ENCODE peak calls at places on chromosome 12, in five cellular contexts. One of them, this sample, is unnamed.
A peak's percentile ranks its signal among the peaks of the same experiment; 100 is the strongest.

GRCh38 chr12:77382096-77382742 is 316.9 kb upstream of the E2F7 start:
- DNase-seq in C1 segment of cervical spinal cord: no peak
- DNase-seq in A172: no peak
- DNase-seq in LoVo: no peak
- DNase-seq in head of caudate nucleus: no peak
- DNase-seq in this sample: no peak

GRCh38 chr12:108104657-108105056 is 24.4 kb upstream of the WSCD2 start:
- DNase-seq in C1 segment of cervical spinal cord: no peak
- DNase-seq in head of caudate nucleus: no peak
- DNase-seq in LoVo: no peak
- DNase-seq in A172: no peak
- DNase-seq in this sample: no peak

GRCh38 chr12:66154776-66155175 is 15.0 kb downstream of the TMBIM4 start:
- DNase-seq in LoVo: no peak
- DNase-seq in C1 segment of cervical spinal cord: no peak
- DNase-seq in A172: no peak
- DNase-seq in head of caudate nucleus: no peak
- DNase-seq in this sample: no peak

GRCh38 chr12:65248656-65249633 is 29.5 kb upstream of the MSRB3 start:
- DNase-seq in C1 segment of cervical spinal cord: no peak
- DNase-seq in LoVo: no peak
- DNase-seq in A172: no peak
- DNase-seq in head of caudate nucleus: no peak
- DNase-seq in this sample: no peak

GRCh38 chr12:650983-651382 is 12.3 kb downstream of the NINJ2 start:
- DNase-seq in C1 segment of cervical spinal cord: no peak
- DNase-seq in LoVo: no peak
- DNase-seq in A172: no peak
- DNase-seq in head of caudate nucleus: no peak
- DNase-seq in this sample: no peak

GRCh38 chr12:123139926-123140674 is 10.8 kb downstream of the PITPNM2 start:
- DNase-seq in C1 segment of cervical spinal cord: no peak
- DNase-seq in A172: peak; percentile 54
- DNase-seq in head of caudate nucleus: no peak
- DNase-seq in LoVo: no peak
- DNase-seq in this sample: no peak

GRCh38 chr12:124939428-124940142 is 25.1 kb upstream of the UBC start:
- DNase-seq in A172: peak; percentile 93
- DNase-seq in head of caudate nucleus: peak; percentile 78
- DNase-seq in LoVo: peak; percentile 90
- DNase-seq in C1 segment of cervical spinal cord: no peak
- DNase-seq in this sample: peak; percentile 81

GRCh38 chr12:87025976-87026375 is 769.8 kb upstream of the MGAT4C start:
- DNase-seq in LoVo: no peak
- DNase-seq in A172: no peak
- DNase-seq in C1 segment of cervical spinal cord: no peak
- DNase-seq in head of caudate nucleus: no peak
- DNase-seq in this sample: no peak

GRCh38 chr12:52539024-52539820 is 13.7 kb downstream of the KRT71 start:
- DNase-seq in A172: peak; percentile 63
- DNase-seq in head of caudate nucleus: no peak
- DNase-seq in C1 segment of cervical spinal cord: no peak
- DNase-seq in LoVo: peak; percentile 92
- DNase-seq in this sample: no peak

GRCh38 chr12:85872497-85873091 is 1.5 kb upstream of the NTS start:
- DNase-seq in C1 segment of cervical spinal cord: no peak
- DNase-seq in A172: peak; percentile 45
- DNase-seq in LoVo: peak; percentile 82
- DNase-seq in head of caudate nucleus: no peak
- DNase-seq in this sample: no peak

GRCh38 chr12:111687255-111687654 is 1.4 kb downstream of the ACAD10 start:
- DNase-seq in head of caudate nucleus: no peak
- DNase-seq in C1 segment of cervical spinal cord: no peak
- DNase-seq in LoVo: peak; percentile 22
- DNase-seq in A172: no peak
- DNase-seq in this sample: no peak

GRCh38 chr12:11174022-11174421 is 3.0 kb downstream of the SMIM10L1 start:
- DNase-seq in A172: no peak
- DNase-seq in head of caudate nucleus: no peak
- DNase-seq in LoVo: peak; percentile 23
- DNase-seq in C1 segment of cervical spinal cord: no peak
- DNase-seq in this sample: no peak

GRCh38 chr12:5022465-5023061 is 21.1 kb upstream of the KCNA5 start:
- DNase-seq in LoVo: peak; percentile 69
- DNase-seq in C1 segment of cervical spinal cord: peak; percentile 19
- DNase-seq in A172: peak; percentile 16
- DNase-seq in head of caudate nucleus: peak; percentile 50
- DNase-seq in this sample: no peak

GRCh38 chr12:15558915-15559528 is 230.2 kb downstream of the EPS8 start:
- DNase-seq in A172: peak; percentile 13
- DNase-seq in head of caudate nucleus: no peak
- DNase-seq in C1 segment of cervical spinal cord: no peak
- DNase-seq in LoVo: no peak
- DNase-seq in this sample: no peak

GRCh38 chr12:48814313-48815280 is 3.7 kb upstream of the CACNB3 start:
- DNase-seq in LoVo: peak; percentile 89
- DNase-seq in C1 segment of cervical spinal cord: peak; percentile 62
- DNase-seq in A172: peak; percentile 49
- DNase-seq in head of caudate nucleus: peak; percentile 62
- DNase-seq in this sample: peak; percentile 62

GRCh38 chr12:75452675-75453330 is 27.8 kb upstream of the GLIPR1 start:
- DNase-seq in head of caudate nucleus: no peak
- DNase-seq in A172: peak; percentile 18
- DNase-seq in LoVo: no peak
- DNase-seq in C1 segment of cervical spinal cord: no peak
- DNase-seq in this sample: no peak

GRCh38 chr12:105418232-105418631 is 87.7 kb downstream of the C12orf75 start:
- DNase-seq in C1 segment of cervical spinal cord: no peak
- DNase-seq in LoVo: peak; percentile 70
- DNase-seq in A172: peak; percentile 94
- DNase-seq in head of caudate nucleus: no peak
- DNase-seq in this sample: no peak

GRCh38 chr12:104306943-104307654 is 3.6 kb downstream of the EID3 start:
- DNase-seq in C1 segment of cervical spinal cord: no peak
- DNase-seq in head of caudate nucleus: no peak
- DNase-seq in LoVo: no peak
- DNase-seq in A172: no peak
- DNase-seq in this sample: no peak

GRCh38 chr12:131137836-131138637 is 184.3 kb downstream of the ADGRD1 start:
- DNase-seq in A172: no peak
- DNase-seq in LoVo: no peak
- DNase-seq in head of caudate nucleus: peak; percentile 55
- DNase-seq in C1 segment of cervical spinal cord: no peak
- DNase-seq in this sample: no peak

GRCh38 chr12:66623455-66623854 is 55.4 kb downstream of the GRIP1 start:
- DNase-seq in head of caudate nucleus: no peak
- DNase-seq in A172: no peak
- DNase-seq in C1 segment of cervical spinal cord: no peak
- DNase-seq in LoVo: no peak
- DNase-seq in this sample: no peak

GRCh38 chr12:31687101-31687527 is 27.6 kb downstream of the ETFBKMT start:
- DNase-seq in C1 segment of cervical spinal cord: no peak
- DNase-seq in A172: no peak
- DNase-seq in head of caudate nucleus: no peak
- DNase-seq in LoVo: no peak
- DNase-seq in this sample: no peak

GRCh38 chr12:50597200-50598195 is 92.7 kb downstream of the DIP2B start:
- DNase-seq in LoVo: no peak
- DNase-seq in A172: peak; percentile 88
- DNase-seq in head of caudate nucleus: peak; percentile 54
- DNase-seq in C1 segment of cervical spinal cord: no peak
- DNase-seq in this sample: peak; percentile 51

GRCh38 chr12:108729612-108730336 is 1.5 kb downstream of the CORO1C start:
- DNase-seq in head of caudate nucleus: no peak
- DNase-seq in C1 segment of cervical spinal cord: no peak
- DNase-seq in A172: peak; percentile 43
- DNase-seq in LoVo: no peak
- DNase-seq in this sample: no peak

GRCh38 chr12:96462571-96463280 is 26.7 kb upstream of the CFAP54 start:
- DNase-seq in LoVo: no peak
- DNase-seq in C1 segment of cervical spinal cord: no peak
- DNase-seq in A172: no peak
- DNase-seq in head of caudate nucleus: no peak
- DNase-seq in this sample: no peak

GRCh38 chr12:53060721-53061276 is 10.9 kb downstream of the TNS2 start:
- DNase-seq in LoVo: no peak
- DNase-seq in head of caudate nucleus: no peak
- DNase-seq in A172: no peak
- DNase-seq in C1 segment of cervical spinal cord: no peak
- DNase-seq in this sample: peak; percentile 9

GRCh38 chr12:63965936-63966602 is 121.6 kb downstream of the SRGAP1 start:
- DNase-seq in LoVo: no peak
- DNase-seq in C1 segment of cervical spinal cord: no peak
- DNase-seq in A172: no peak
- DNase-seq in head of caudate nucleus: no peak
- DNase-seq in this sample: no peak

GRCh38 chr12:106380954-106381353 is 23.4 kb downstream of the POLR3B start:
- DNase-seq in LoVo: no peak
- DNase-seq in C1 segment of cervical spinal cord: no peak
- DNase-seq in A172: no peak
- DNase-seq in head of caudate nucleus: no peak
- DNase-seq in this sample: no peak

GRCh38 chr12:128570191-128571065 is 253.3 kb downstream of the SLC15A4 start:
- DNase-seq in A172: no peak
- DNase-seq in C1 segment of cervical spinal cord: no peak
- DNase-seq in head of caudate nucleus: no peak
- DNase-seq in LoVo: no peak
- DNase-seq in this sample: no peak

GRCh38 chr12:108381793-108382436 is 42.8 kb upstream of the CMKLR1 start:
- DNase-seq in head of caudate nucleus: no peak
- DNase-seq in LoVo: peak; percentile 16
- DNase-seq in A172: no peak
- DNase-seq in C1 segment of cervical spinal cord: no peak
- DNase-seq in this sample: peak; percentile 38

GRCh38 chr12:105485926-105486325 is 155.4 kb downstream of the C12orf75 start:
- DNase-seq in LoVo: peak; percentile 29
- DNase-seq in A172: no peak
- DNase-seq in head of caudate nucleus: no peak
- DNase-seq in C1 segment of cervical spinal cord: no peak
- DNase-seq in this sample: no peak

GRCh38 chr12:132955933-132956725 is at the start of gene ZNF605:
- DNase-seq in C1 segment of cervical spinal cord: peak; percentile 97
- DNase-seq in head of caudate nucleus: peak; percentile 92
- DNase-seq in A172: peak; percentile 56
- DNase-seq in LoVo: no peak
- DNase-seq in this sample: peak; percentile 93

This sample was measured in dorsolateral prefrontal cortex.